ENCODE peak calls at places on chromosomes 12 and 14, in seven cellular contexts. I is Calu3, W is WTC11, P is heart left ventricle, V is progenitor cell of endocrine pancreas, C is IMR-90, Z is nephron progenitor cell. M is an unnamed sample.

GRCh38 chr12:71551529-71551928 is 111.9 kb downstream of the LGR5 start:
- DNase-seq in I (no peak), W (no peak), P (no peak), V (no peak), C (peak; percentile 15), Z (no peak), M (no peak)

GRCh38 chr12:11856971-11857370 is 207.5 kb downstream of the ETV6 start:
- DNase-seq in I (no peak), W (no peak), P (no peak), V (no peak), C (no peak), Z (no peak), M (no peak)

GRCh38 chr14:105126126-105126969 is 42.2 kb downstream of the JAG2 start:
- DNase-seq in I (no peak), W (no peak), P (no peak), V (no peak), C (no peak), Z (no peak), M (no peak)

GRCh38 chr14:34257505-34257904 is 204.5 kb downstream of the SPTSSA start:
- DNase-seq in I (no peak), W (no peak), P (no peak), V (no peak), C (no peak), Z (no peak), M (no peak)

GRCh38 chr12:108122644-108123043 is 6.4 kb upstream of the WSCD2 start:
- DNase-seq in I (no peak), W (no peak), P (no peak), V (no peak), C (no peak), Z (no peak), M (no peak)

GRCh38 chr12:93467351-93468007 is at the start of gene MRPL42:
- DNase-seq in I (peak; percentile 94), W (peak; percentile 94), P (peak; percentile 96), V (peak; percentile 88), C (peak; percentile 81), Z (peak; percentile 91), M (peak; percentile 95)

GRCh38 chr14:98578204-98578603 is 693.8 kb downstream of the BCL11B start:
- DNase-seq in I (no peak), W (no peak), P (no peak), V (no peak), C (no peak), Z (no peak), M (no peak)

GRCh38 chr12:54824402-54824801 is 29.9 kb upstream of the MUCL1 start:
- DNase-seq in I (no peak), W (no peak), P (no peak), V (no peak), C (no peak), Z (no peak), M (no peak)

GRCh38 chr14:94631050-94631449 is 18.9 kb downstream of the SERPINA3 start:
- DNase-seq in I (no peak), W (no peak), P (no peak), V (no peak), C (no peak), Z (no peak), M (no peak)

GRCh38 chr12:27969901-27970390 is 2.6 kb downstream of the PTHLH start:
- DNase-seq in I (peak; percentile 78), W (peak; percentile 81), P (peak; percentile 65), V (peak; percentile 78), C (peak; percentile 53), Z (peak; percentile 78), M (no peak)

GRCh38 chr12:111598637-111599458 is at the start of gene ATXN2:
- DNase-seq in I (no peak), W (peak; percentile 54), P (peak; percentile 86), V (peak; percentile 41), C (no peak), Z (peak; percentile 75), M (peak; percentile 24)

GRCh38 chr14:34220311-34220710 is 241.7 kb downstream of the SPTSSA start:
- DNase-seq in I (no peak), W (no peak), P (no peak), V (no peak), C (no peak), Z (no peak), M (no peak)

GRCh38 chr12:44677724-44678123 is 198.4 kb downstream of the NELL2 start:
- DNase-seq in I (no peak), W (no peak), P (no peak), V (no peak), C (no peak), Z (no peak), M (no peak)

GRCh38 chr14:38290601-38291190 is 34.8 kb upstream of the CLEC14A start:
- DNase-seq in I (no peak), W (no peak), P (no peak), V (no peak), C (peak; percentile 98), Z (no peak), M (no peak)

GRCh38 chr12:117048585-117048904 is 50.7 kb downstream of the TESC start:
- DNase-seq in I (no peak), W (no peak), P (no peak), V (no peak), C (no peak), Z (no peak), M (no peak)

GRCh38 chr12:27606986-27607385 is 83.0 kb downstream of the PPFIBP1 start:
- DNase-seq in I (peak; percentile 43), W (no peak), P (no peak), V (no peak), C (no peak), Z (no peak), M (no peak)

GRCh38 chr12:38934696-38935095 is 29.3 kb upstream of the CPNE8 start:
- DNase-seq in I (no peak), W (no peak), P (no peak), V (no peak), C (no peak), Z (no peak), M (no peak)

GRCh38 chr14:103501041-103501870 is 21.4 kb downstream of the CKB start:
- DNase-seq in I (no peak), W (no peak), P (peak; percentile 19), V (no peak), C (no peak), Z (no peak), M (no peak)

GRCh38 chr12:14913381-14913781 is 25.0 kb downstream of the ERP27 start:
- DNase-seq in I (peak; percentile 71), W (no peak), P (peak; percentile 61), V (no peak), C (no peak), Z (no peak), M (no peak)

DNA sequence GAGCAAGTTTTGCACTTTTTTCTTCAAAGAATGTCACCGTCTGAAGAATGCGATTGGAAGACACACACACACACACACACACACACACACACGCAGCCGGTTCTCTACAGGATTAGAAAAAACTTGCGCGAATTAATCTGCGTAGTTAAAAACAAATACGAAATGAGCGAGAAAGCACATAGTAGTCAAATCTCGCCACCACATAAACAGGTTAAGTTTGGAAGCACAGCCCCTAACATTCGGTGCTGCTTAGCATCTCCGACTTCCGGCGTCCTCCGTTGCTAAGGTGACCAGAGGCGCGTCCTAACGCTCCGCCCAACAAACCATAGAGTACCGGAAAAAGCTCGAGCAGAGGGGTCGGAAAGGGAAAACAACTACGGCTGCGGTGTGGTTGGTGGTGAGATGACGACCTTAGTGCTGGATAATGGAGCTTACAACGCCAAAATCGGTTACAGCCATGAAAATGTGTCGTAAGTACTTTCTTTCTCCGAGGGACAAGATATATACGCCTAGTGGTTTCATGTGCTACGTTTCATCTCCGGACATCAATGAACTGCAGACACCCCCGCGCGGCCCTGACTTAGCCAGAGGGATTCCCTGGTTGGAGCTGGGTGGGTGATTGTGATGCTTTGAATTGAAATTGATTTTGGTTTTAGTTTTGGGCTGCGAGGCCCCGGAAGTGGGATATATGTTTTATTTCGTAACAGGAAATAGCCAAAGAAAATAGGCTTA is at the start of gene ACTR6:
- DNase-seq in I (peak; percentile 95), W (peak; percentile 96), P (peak; percentile 95), V (peak; percentile 77), C (peak; percentile 95), Z (peak; percentile 91), M (peak; percentile 97)
- TF ChIP-seq CTCF in I (no peak), W (no peak), P (no peak), V (no peak), C (no peak), Z (no peak), M (no peak)

DNA sequence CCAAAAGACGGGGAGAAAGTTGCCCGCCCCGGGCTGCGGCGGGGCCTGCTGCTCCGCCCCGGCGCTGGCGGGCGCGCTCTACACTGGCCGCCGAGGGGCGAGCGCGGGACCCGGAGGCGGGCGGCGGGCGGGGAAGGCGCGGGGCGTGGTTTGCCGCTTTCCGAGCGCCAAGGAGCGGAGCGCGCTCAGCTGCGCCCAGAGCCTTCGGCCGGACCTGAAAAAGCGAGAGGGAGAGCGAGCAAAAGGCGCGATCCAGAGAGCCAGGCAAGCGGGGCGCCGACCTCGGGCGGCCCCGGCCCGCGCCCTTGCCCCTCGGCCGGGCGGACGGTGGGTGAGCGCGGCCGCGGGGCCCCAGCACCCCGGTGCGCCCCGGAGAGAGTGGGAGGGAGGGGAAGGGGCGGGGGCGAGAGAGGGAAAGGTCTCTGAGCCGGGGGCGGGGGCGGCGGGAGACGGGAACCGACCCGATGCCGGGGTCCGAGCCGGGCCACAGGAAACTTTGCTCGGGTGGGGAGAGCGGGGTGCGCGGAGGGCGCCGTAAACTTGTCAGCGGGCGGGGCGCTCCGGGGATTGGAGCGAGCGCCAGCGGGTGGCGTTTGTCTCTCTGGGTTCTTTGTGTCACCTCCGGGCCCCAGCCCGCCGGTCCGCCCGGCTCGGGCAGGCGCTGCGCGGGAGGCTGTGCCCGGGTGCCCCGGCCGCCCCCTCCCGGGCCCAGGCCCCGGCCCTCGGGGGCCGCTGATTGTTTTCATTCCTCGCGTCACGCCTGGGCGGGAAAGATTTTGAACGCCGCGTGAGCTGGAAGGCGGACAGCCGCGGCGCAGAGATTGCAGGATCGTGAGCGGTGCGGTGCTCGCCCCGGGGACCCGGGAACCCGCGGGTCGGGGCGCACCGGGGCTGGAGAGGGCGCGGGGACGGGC is at the start of gene SYNE2:
- DNase-seq in I (peak; percentile 90), W (peak; percentile 89), P (peak; percentile 90), V (peak; percentile 80), C (peak; percentile 65), Z (peak; percentile 87), M (peak; percentile 83)
- TF ChIP-seq CTCF in I (no peak), W (no peak), P (peak; percentile 59), V (peak; percentile 37), C (peak; percentile 32), Z (no peak), M (peak; percentile 33)

DNA sequence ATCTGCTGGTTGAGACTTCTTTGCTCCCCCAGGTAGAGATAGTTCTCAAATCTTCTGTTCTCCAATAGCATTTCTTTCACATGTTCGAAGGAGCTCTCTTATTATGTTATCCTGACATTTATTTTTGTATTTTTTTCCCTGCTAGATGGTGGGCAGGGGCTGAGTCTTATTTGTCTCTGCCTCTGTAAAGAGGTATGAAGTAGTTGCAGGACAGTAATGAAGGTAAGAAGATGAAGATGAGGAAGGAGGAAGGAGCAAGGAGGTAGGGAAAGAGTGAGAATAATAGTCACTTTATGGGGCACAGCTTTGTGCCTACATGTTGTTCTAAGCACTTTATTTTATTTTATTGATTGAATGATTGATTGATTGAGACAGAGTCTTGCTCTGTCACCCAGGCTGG is 5.0 kb upstream of the CIROP start:
- DNase-seq in I (no peak), W (no peak), P (no peak), V (no peak), C (no peak), Z (no peak), M (no peak)
- TF ChIP-seq CTCF in I (no peak), W (no peak), P (no peak), V (no peak), C (no peak), Z (no peak), M (no peak)

DNA sequence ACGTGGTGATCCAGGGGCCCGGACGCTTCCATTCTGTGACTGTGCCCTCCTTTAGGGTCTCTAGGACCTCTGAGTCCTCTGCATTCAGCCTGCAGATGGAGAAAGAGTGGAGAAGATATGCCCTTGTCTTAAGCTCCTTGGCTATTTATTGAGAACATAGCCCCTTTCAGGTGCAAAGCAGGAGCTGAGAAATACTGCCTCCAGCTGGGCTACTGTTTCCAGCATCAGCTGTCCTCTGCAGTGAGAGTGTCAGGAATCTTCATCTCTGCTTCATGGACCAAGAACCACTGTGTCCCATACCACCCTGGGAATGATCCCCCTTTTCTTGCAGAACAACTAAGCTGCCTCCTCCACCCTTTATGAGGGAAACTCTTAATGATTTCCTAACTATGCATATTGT is 47.8 kb upstream of the CEP83 start:
- DNase-seq in I (no peak), W (no peak), P (no peak), V (no peak), C (no peak), Z (no peak), M (no peak)
- TF ChIP-seq CTCF in I (no peak), W (no peak), P (no peak), V (no peak), C (no peak), Z (no peak), M (no peak)

M was measured in natural killer cell.